ENCODE peak calls at places on chromosomes 3 and 15, in ten cellular contexts. W is H1, K is AG10803, R is dorsolateral prefrontal cortex, P is kidney epithelial cell, D is AG09309, M is bronchial epithelial cell, Z is fibroblast of the aortic adventitia, F is neural progenitor cell, T is breast epithelium. V is an unnamed sample.

GRCh38 chr3:67044955-67045354 is 46.8 kb downstream of the KBTBD8 start:
- DNase-seq in W (no peak), K (no peak), R (no peak), P (no peak), D (no peak), M (no peak), Z (no peak), F (peak), T (no peak), V (peak)

GRCh38 chr3:136266468-136266867 is 16.3 kb downstream of the PCCB start:
- DNase-seq in W (no peak), K (peak), R (no peak), P (no peak), D (no peak), M (peak), Z (no peak), F (no peak), T (no peak), V (peak)

GRCh38 chr3:113297281-113297680 is 85.9 kb downstream of the BOC start:
- DNase-seq in W (no peak), K (no peak), R (no peak), P (no peak), D (no peak), M (no peak), Z (no peak), F (no peak), T (no peak), V (no peak)

GRCh38 chr3:61967937-61968336 is 405.4 kb downstream of the FEZF2 start:
- DNase-seq in W (no peak), K (no peak), R (no peak), P (no peak), D (no peak), M (no peak), Z (no peak), F (no peak), T (no peak), V (no peak)

GRCh38 chr3:127078626-127079025 is 95.7 kb downstream of the PLXNA1 start:
- DNase-seq in W (no peak), K (no peak), R (no peak), P (no peak), D (no peak), M (no peak), Z (no peak), F (no peak), T (no peak), V (no peak)

GRCh38 chr3:18124501-18124900 is 300.6 kb downstream of the SATB1 start:
- DNase-seq in W (no peak), K (peak), R (no peak), P (peak), D (peak), M (peak), Z (peak), F (no peak), T (no peak), V (peak)

GRCh38 chr15:77974098-77974414 is 103.5 kb downstream of the TBC1D2B start:
- DNase-seq in W (peak), K (peak), R (peak), P (no peak), D (no peak), M (no peak), Z (peak), F (no peak), T (peak), V (peak)

GRCh38 chr15:40436116-40436891 is 4.4 kb upstream of the BAHD1 start:
- DNase-seq in W (peak), K (no peak), R (no peak), P (no peak), D (no peak), M (no peak), Z (no peak), F (peak), T (no peak), V (no peak)

GRCh38 chr3:60228823-60229222 is 1022.4 kb downstream of the FHIT start:
- DNase-seq in W (no peak), K (no peak), R (no peak), P (no peak), D (no peak), M (no peak), Z (no peak), F (no peak), T (no peak), V (no peak)

GRCh38 chr3:134614955-134615354 is 35.9 kb downstream of the KY start:
- DNase-seq in W (no peak), K (no peak), R (no peak), P (no peak), D (no peak), M (no peak), Z (no peak), F (no peak), T (no peak), V (no peak)

GRCh38 chr15:63494406-63494805 is 10.0 kb upstream of the USP3 start:
- DNase-seq in W (no peak), K (no peak), R (no peak), P (no peak), D (no peak), M (no peak), Z (no peak), F (no peak), T (no peak), V (no peak)

GRCh38 chr3:47540281-47540680 is 26.8 kb upstream of the ELP6 start:
- DNase-seq in W (no peak), K (peak), R (no peak), P (no peak), D (no peak), M (peak), Z (no peak), F (no peak), T (no peak), V (no peak)

GRCh38 chr3:155079795-155080546 is at the start of gene MME:
- DNase-seq in W (peak), K (peak), R (no peak), P (no peak), D (peak), M (no peak), Z (peak), F (peak), T (no peak), V (peak)

GRCh38 chr15:42836251-42836650 is 84.3 kb downstream of the TTBK2 start:
- DNase-seq in W (no peak), K (no peak), R (no peak), P (no peak), D (no peak), M (no peak), Z (peak), F (no peak), T (no peak), V (peak)

GRCh38 chr3:141231923-141232861 is 567 bp downstream of the PXYLP1 start:
- DNase-seq in W (peak), K (no peak), R (no peak), P (no peak), D (no peak), M (peak), Z (no peak), F (peak), T (peak), V (peak)

GRCh38 chr15:79283252-79284048 is 928 bp downstream of the ANKRD34C start:
- DNase-seq in W (peak), K (peak), R (no peak), P (no peak), D (no peak), M (no peak), Z (peak), F (peak), T (no peak), V (peak)

GRCh38 chr15:68417051-68417450 is 14.9 kb downstream of the ITGA11 start:
- DNase-seq in W (peak), K (no peak), R (no peak), P (no peak), D (no peak), M (no peak), Z (no peak), F (no peak), T (no peak), V (no peak)

GRCh38 chr15:64274541-64274940 is 81.4 kb downstream of the CSNK1G1 start:
- DNase-seq in W (no peak), K (no peak), R (no peak), P (no peak), D (no peak), M (no peak), Z (no peak), F (no peak), T (no peak), V (peak)

GRCh38 chr15:62452656-62453055 is 287.6 kb upstream of the C2CD4B start:
- DNase-seq in W (no peak), K (no peak), R (no peak), P (no peak), D (no peak), M (no peak), Z (no peak), F (peak), T (no peak), V (no peak)

GRCh38 chr15:48962662-48963523 is 826 bp downstream of the SHC4 start:
- DNase-seq in W (peak), K (peak), R (no peak), P (no peak), D (no peak), M (peak), Z (peak), F (peak), T (no peak), V (peak)

GRCh38 chr15:81015595-81016252 is 15.0 kb downstream of the TLNRD1 start:
- DNase-seq in W (no peak), K (no peak), R (no peak), P (no peak), D (no peak), M (no peak), Z (no peak), F (peak), T (no peak), V (no peak)

GRCh38 chr3:126487151-126487771 is 11.6 kb upstream of the ZXDC start:
- DNase-seq in W (no peak), K (peak), R (no peak), P (no peak), D (no peak), M (peak), Z (no peak), F (peak), T (no peak), V (peak)

GRCh38 chr15:77905301-77905920 is 172.1 kb downstream of the TBC1D2B start:
- DNase-seq in W (no peak), K (no peak), R (no peak), P (no peak), D (no peak), M (no peak), Z (no peak), F (no peak), T (no peak), V (no peak)

GRCh38 chr15:88606437-88606794 is 14.7 kb upstream of the AEN start:
- DNase-seq in W (no peak), K (no peak), R (no peak), P (no peak), D (no peak), M (no peak), Z (no peak), F (no peak), T (no peak), V (no peak)

GRCh38 chr15:39430389-39430788 is 150.5 kb upstream of the THBS1 start:
- DNase-seq in W (no peak), K (no peak), R (no peak), P (no peak), D (no peak), M (no peak), Z (no peak), F (no peak), T (no peak), V (no peak)

GRCh38 chr3:150292891-150293290 is 115.2 kb upstream of the TSC22D2 start:
- DNase-seq in W (no peak), K (peak), R (no peak), P (no peak), D (peak), M (no peak), Z (peak), F (no peak), T (no peak), V (peak)

GRCh38 chr3:14446988-14447570 is 44.7 kb downstream of the SLC6A6 start:
- DNase-seq in W (no peak), K (no peak), R (no peak), P (no peak), D (no peak), M (no peak), Z (no peak), F (no peak), T (no peak), V (no peak)

GRCh38 chr3:107757140-107757539 is 234.4 kb downstream of the BBX start:
- DNase-seq in W (no peak), K (no peak), R (no peak), P (no peak), D (no peak), M (no peak), Z (no peak), F (no peak), T (no peak), V (no peak)

GRCh38 chr15:57256941-57257340 is 119.4 kb upstream of the CGNL1 start:
- DNase-seq in W (no peak), K (no peak), R (no peak), P (no peak), D (no peak), M (no peak), Z (no peak), F (no peak), T (no peak), V (no peak)

GRCh38 chr15:45732544-45733130 is 97.8 kb downstream of the SQOR start:
- DNase-seq in W (no peak), K (no peak), R (no peak), P (no peak), D (no peak), M (no peak), Z (no peak), F (peak), T (no peak), V (no peak)

GRCh38 chr3:118801899-118802298 is 232.7 kb downstream of the IGSF11 start:
- DNase-seq in W (no peak), K (no peak), R (no peak), P (no peak), D (no peak), M (no peak), Z (no peak), F (no peak), T (no peak), V (no peak)

GRCh38 chr3:196994056-196994455 is 25.4 kb upstream of the PIGZ start:
- DNase-seq in W (peak), K (no peak), R (no peak), P (no peak), D (no peak), M (no peak), Z (no peak), F (no peak), T (no peak), V (no peak)

GRCh38 chr3:141729240-141729639 is 8.9 kb upstream of the RNF7 start:
- DNase-seq in W (no peak), K (no peak), R (no peak), P (no peak), D (no peak), M (no peak), Z (no peak), F (no peak), T (no peak), V (no peak)

GRCh38 chr15:98800437-98801233 is 152.3 kb downstream of the IGF1R start:
- DNase-seq in W (no peak), K (peak), R (peak), P (peak), D (peak), M (peak), Z (peak), F (peak), T (no peak), V (peak)

GRCh38 chr3:162034368-162034767 is 537.8 kb downstream of the OTOL1 start:
- DNase-seq in W (no peak), K (peak), R (no peak), P (peak), D (no peak), M (no peak), Z (peak), F (no peak), T (no peak), V (peak)

GRCh38 chr3:146165370-146165769 is 4.4 kb upstream of the PLOD2 start:
- DNase-seq in W (no peak), K (peak), R (no peak), P (no peak), D (peak), M (peak), Z (peak), F (no peak), T (no peak), V (peak)

GRCh38 chr3:7934362-7934761 is 567.3 kb upstream of the LMCD1 start:
- DNase-seq in W (no peak), K (no peak), R (no peak), P (no peak), D (no peak), M (no peak), Z (no peak), F (no peak), T (no peak), V (no peak)

GRCh38 chr3:16513141-16514020 is at the start of gene RFTN1:
- DNase-seq in W (peak), K (peak), R (no peak), P (no peak), D (no peak), M (peak), Z (peak), F (peak), T (no peak), V (peak)

GRCh38 chr3:16514021-16514700 is 662 bp upstream of the RFTN1 start:
- DNase-seq in W (no peak), K (no peak), R (no peak), P (no peak), D (no peak), M (no peak), Z (no peak), F (no peak), T (no peak), V (no peak)

GRCh38 chr3:16515885-16516420 is 2.5 kb upstream of the RFTN1 start:
- DNase-seq in W (no peak), K (no peak), R (no peak), P (no peak), D (no peak), M (no peak), Z (no peak), F (no peak), T (no peak), V (no peak)

GRCh38 chr3:16514799-16515353 is 1.4 kb upstream of the RFTN1 start:
- DNase-seq in W (no peak), K (no peak), R (no peak), P (no peak), D (no peak), M (no peak), Z (no peak), F (no peak), T (no peak), V (no peak)

GRCh38 chr3:16516695-16517481 is 3.4 kb upstream of the RFTN1 start:
- DNase-seq in W (no peak), K (peak), R (no peak), P (peak), D (no peak), M (peak), Z (peak), F (peak), T (no peak), V (peak)
- TF ChIP-seq CTCF in W (peak), K (peak), R (peak), P (peak), D (peak), M (peak), Z (peak), F (peak), T (peak), V (peak)

DNA sequence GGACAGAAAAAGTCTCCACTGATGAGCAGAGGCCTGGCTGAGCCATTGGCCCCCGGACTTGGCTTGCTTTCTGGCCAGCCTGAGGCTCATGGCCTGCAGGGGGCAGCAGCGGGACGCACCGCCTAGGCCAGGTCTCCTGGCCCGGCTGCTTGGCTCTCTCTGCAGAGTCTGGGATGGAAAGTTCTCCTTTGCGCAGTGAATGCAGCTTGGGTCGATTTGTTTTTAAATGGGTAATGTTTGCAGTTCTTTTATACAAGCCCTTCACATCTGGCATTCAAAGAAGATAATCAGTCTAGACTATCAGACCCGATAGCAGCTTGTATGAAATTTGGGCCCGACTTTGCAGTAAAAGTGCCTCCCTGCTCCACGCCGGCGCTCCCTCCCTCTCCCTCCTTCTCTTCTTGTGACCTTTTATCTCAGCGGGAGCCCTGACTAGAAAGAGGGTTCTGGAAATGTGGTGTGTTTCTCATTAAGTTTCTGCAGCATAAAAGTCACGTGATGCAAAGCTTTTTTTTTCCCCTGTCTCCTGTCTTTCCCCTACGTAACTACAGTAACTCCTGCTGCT is 59.9 kb downstream of the ZNF621 start:
- DNase-seq in W (peak), K (peak), R (peak), P (no peak), D (peak), M (peak), Z (peak), F (peak), T (peak), V (peak)
- H3K4me3 ChIP-seq in W (peak), K (peak), R (no peak), P (no peak), D (no peak), M (no peak), Z (no peak), F (no peak), T (no peak), V (peak)

GRCh38 chr15:65396283-65396964 is 18.6 kb upstream of the IGDCC3 start:
- DNase-seq in W (peak), K (no peak), R (no peak), P (no peak), D (no peak), M (no peak), Z (no peak), F (peak), T (no peak), V (no peak)

GRCh38 chr15:65394936-65395335 is 17.1 kb upstream of the IGDCC3 start:
- DNase-seq in W (no peak), K (no peak), R (no peak), P (no peak), D (no peak), M (no peak), Z (no peak), F (no peak), T (no peak), V (no peak)

GRCh38 chr15:65394280-65394789 is 16.5 kb upstream of the IGDCC3 start:
- DNase-seq in W (no peak), K (no peak), R (no peak), P (no peak), D (no peak), M (no peak), Z (no peak), F (no peak), T (no peak), V (no peak)

GRCh38 chr15:65396965-65397317 is 19.1 kb upstream of the IGDCC3 start:
- DNase-seq in W (no peak), K (no peak), R (no peak), P (no peak), D (no peak), M (no peak), Z (no peak), F (no peak), T (no peak), V (no peak)

GRCh38 chr15:65395567-65396185 is 17.9 kb upstream of the IGDCC3 start:
- DNase-seq in W (peak), K (no peak), R (no peak), P (no peak), D (no peak), M (no peak), Z (no peak), F (peak), T (no peak), V (no peak)
- TF ChIP-seq CTCF in W (peak), K (no peak), R (no peak), P (no peak), D (no peak), M (no peak), Z (no peak), F (peak), T (no peak), V (no peak)

DNA sequence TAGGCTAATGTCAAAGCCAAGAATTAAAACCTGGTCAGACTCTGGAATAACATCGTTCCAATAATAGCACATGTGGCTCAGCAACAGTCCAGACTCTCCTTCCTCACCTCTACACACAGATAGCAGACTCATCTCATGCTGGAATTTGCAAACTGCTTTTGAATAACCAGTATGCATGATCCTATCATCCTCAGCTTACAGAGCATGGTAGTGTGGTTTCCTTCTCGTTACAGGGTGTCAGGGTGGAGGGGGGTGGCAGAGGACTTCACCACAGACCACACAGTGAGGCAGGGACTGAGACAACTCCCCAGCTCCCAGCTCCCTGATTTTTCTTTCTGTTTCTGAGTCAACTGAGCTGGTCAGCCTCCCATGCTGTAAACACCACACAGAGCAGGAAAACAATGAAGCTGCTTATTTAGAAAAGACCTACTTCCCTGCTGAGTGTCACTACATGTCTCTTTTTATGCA is 101.6 kb downstream of the RPL22L1 start:
- DNase-seq in W (no peak), K (peak), R (no peak), P (no peak), D (no peak), M (no peak), Z (no peak), F (no peak), T (no peak), V (peak)
- H3K4me3 ChIP-seq in W (no peak), K (no peak), R (no peak), P (no peak), D (no peak), M (no peak), Z (no peak), F (no peak), T (no peak), V (no peak)

DNA sequence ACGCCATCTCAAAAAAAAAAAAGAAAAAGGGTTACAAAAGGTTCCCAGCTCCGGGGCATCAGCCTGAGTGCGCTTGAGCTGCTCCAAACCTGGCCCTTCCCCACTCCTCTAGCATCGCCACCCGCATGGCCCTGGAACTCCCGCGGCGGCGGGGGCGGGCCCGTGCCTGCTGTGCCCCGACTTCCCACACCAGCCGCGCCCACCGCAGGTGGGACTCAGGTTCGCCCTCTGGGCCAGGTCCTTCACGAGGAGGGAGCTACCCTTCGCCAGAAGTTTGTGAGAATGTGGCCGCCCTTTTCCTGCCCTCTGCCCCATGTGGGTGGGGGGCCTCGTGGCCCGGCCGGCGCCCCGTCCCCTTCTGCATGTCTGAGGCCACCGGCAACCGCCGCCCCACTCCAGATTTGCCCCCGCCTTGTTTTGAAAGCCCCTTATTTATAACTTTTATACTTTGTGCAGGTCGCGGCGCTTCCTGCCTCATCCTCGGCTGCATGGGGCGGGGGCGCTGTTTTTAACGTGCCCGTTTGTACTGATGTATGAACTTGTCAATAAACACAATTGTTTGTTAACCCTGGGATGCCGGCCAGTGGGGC is 507 bp upstream of the JMJD7 start:
- DNase-seq in W (peak), K (no peak), R (no peak), P (no peak), D (no peak), M (peak), Z (no peak), F (peak), T (no peak), V (no peak)
- TF ChIP-seq CTCF in W (no peak), K (no peak), R (no peak), P (peak), D (no peak), M (no peak), Z (no peak), F (peak), T (no peak), V (no peak)